ENCODE peak calls at places on chromosome 21, in six cellular contexts. J is fibroblast of lung; F is transverse colon; P is naive thymus-derived CD4-positive, alpha-beta T cell; R is CD4-positive, alpha-beta memory T cell; W is ovary. T is an unnamed sample.
A peak's percentile ranks its signal among the peaks of the same experiment; 100 is the strongest.

GRCh38 chr21:34073749-34074282 is 438 bp downstream of the MRPS6 start:
- DNase-seq in J (no peak), R (no peak), F (peak; percentile 52), P (no peak), W (peak; percentile 73), T (peak; percentile 56)

GRCh38 chr21:46000731-46001641 is 19.4 kb downstream of the COL6A1 start:
- DNase-seq in R (no peak), F (peak; percentile 11), P (no peak), J (no peak), W (peak; percentile 74), T (peak; percentile 57)

GRCh38 chr21:46035809-46036695 is 54.5 kb downstream of the COL6A1 start:
- DNase-seq in W (peak; percentile 80), R (no peak), F (peak; percentile 39), J (peak; percentile 92), P (no peak), T (no peak)

GRCh38 chr21:45844181-45844580 is 137.4 kb upstream of the COL6A1 start:
- DNase-seq in W (peak; percentile 12), P (no peak), R (no peak), J (no peak), F (no peak), T (no peak)

GRCh38 chr21:33308586-33309490 is 15.9 kb upstream of the IFNAR1 start:
- DNase-seq in W (no peak), J (peak; percentile 83), P (peak; percentile 60), F (peak; percentile 71), R (peak; percentile 49), T (no peak)

GRCh38 chr21:27371065-27371464 is 404.2 kb upstream of the ADAMTS5 start:
- DNase-seq in P (no peak), W (no peak), R (no peak), F (no peak), J (peak; percentile 22), T (no peak)

GRCh38 chr21:37914211-37914900 is 1.9 kb downstream of the KCNJ6 start:
- DNase-seq in R (no peak), P (no peak), J (peak; percentile 17), F (no peak), W (no peak), T (no peak)

GRCh38 chr21:23452384-23453083 is 2154.7 kb downstream of the MRPL39 start:
- DNase-seq in W (no peak), F (no peak), P (no peak), J (no peak), R (no peak), T (no peak)

GRCh38 chr21:14273736-14274538 is 58.0 kb downstream of the RBM11 start:
- DNase-seq in F (peak; percentile 94), W (peak; percentile 33), R (no peak), P (no peak), J (no peak), T (peak; percentile 32)

GRCh38 chr21:34603710-34604057 is 11.2 kb downstream of the RCAN1 start:
- DNase-seq in J (no peak), F (no peak), P (no peak), R (no peak), W (no peak), T (no peak)

GRCh38 chr21:32336711-32337110 is 38.1 kb downstream of the MRAP start:
- DNase-seq in W (no peak), R (no peak), P (no peak), F (no peak), J (no peak), T (no peak)

GRCh38 chr21:14119038-14119437 is 91.7 kb downstream of the LIPI start:
- DNase-seq in P (no peak), W (no peak), R (no peak), F (no peak), J (no peak), T (no peak)

GRCh38 chr21:37682908-37683307 is 233.3 kb downstream of the KCNJ6 start:
- DNase-seq in F (no peak), J (no peak), P (no peak), W (no peak), R (no peak), T (no peak)

GRCh38 chr21:45326169-45326833 is 38.6 kb upstream of the POFUT2 start:
- DNase-seq in R (no peak), P (no peak), W (peak; percentile 63), F (no peak), J (peak; percentile 63), T (no peak)

GRCh38 chr21:18716578-18717138 is 313.1 kb upstream of the TMPRSS15 start:
- DNase-seq in W (no peak), F (no peak), R (no peak), J (no peak), P (no peak), T (no peak)

GRCh38 chr21:32364387-32364786 is 28.4 kb downstream of the URB1 start:
- DNase-seq in J (peak; percentile 9), R (no peak), W (no peak), P (no peak), F (peak; percentile 63), T (no peak)

GRCh38 chr21:46205121-46205520 is 20.9 kb upstream of the SPATC1L start:
- DNase-seq in P (no peak), W (peak; percentile 17), F (no peak), J (no peak), R (no peak), T (no peak)

GRCh38 chr21:32174819-32175218 is 104.0 kb downstream of the MIS18A start:
- DNase-seq in J (no peak), W (no peak), R (no peak), P (no peak), F (no peak), T (no peak)

GRCh38 chr21:14358775-14359174 is 24.2 kb downstream of the HSPA13 start:
- DNase-seq in J (no peak), P (no peak), F (no peak), W (no peak), R (no peak), T (no peak)

GRCh38 chr21:32515869-32516268 is 69.5 kb downstream of the TCP10L start:
- DNase-seq in W (no peak), F (no peak), J (peak; percentile 68), P (no peak), R (no peak), T (no peak)

GRCh38 chr21:8990326-8991087 is 1530.9 kb upstream of the TPTE start:
- DNase-seq in J (no peak), F (no peak), P (no peak), W (no peak), R (no peak), T (no peak)

GRCh38 chr21:20110368-20110767 is 887.8 kb upstream of the NCAM2 start:
- DNase-seq in P (no peak), R (no peak), W (no peak), J (no peak), F (no peak), T (no peak)

GRCh38 chr21:45138199-45139002 is 64.0 kb downstream of the ADARB1 start:
- DNase-seq in F (peak; percentile 69), P (peak; percentile 60), R (peak; percentile 54), J (peak; percentile 72), W (peak; percentile 65), T (peak; percentile 80)

DNA sequence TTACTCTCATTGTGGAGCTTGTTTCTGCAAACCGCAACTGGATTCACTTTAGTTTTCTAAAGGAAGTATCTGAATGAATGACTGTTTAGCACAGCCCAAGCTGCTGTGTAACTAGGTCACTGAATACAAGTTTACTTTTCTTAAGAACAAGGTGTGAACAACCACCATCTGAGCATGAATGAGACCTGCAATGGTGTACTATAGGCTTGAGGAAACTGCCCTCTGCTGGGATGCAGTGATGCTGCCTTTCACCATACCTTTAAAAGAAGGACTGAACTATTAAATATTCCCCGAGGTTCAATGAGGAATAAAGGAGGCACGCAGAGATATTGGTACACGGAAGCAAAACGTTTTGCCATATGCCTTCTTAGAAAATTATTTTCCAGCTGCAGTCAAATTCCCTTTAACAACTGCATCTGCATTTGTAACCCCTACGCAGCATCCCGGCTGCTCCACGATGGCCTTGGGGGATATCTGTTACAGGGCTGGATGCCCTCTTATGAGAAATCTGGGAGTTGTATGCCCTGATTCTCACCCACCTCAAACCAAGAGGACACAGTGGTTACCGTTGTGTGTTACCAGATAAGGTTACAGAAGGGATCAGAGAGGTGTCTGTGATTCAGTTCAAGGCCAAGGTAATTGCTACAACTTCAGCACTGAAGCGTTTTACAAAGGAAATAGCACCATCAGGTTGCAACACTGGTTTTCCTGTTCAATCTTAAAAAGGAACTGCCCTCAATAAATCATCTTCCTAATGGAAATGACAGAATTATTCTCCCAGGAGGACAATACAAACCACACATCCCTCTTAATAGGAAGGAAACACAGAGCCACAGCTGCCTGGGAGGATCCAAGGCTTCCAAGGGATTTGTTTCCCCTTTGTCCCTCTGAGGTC is 470.5 kb downstream of the LTN1 start:
- DNase-seq in F (no peak), P (no peak), R (no peak), J (peak; percentile 76), W (no peak), T (no peak)
- H3K27ac ChIP-seq in F (no peak overlapping the region), P (no peak overlapping the region), R (no peak overlapping the region), J (no peak overlapping the region), W (no peak overlapping the region), T (no peak overlapping the region)

GRCh38 chr21:25934130-25934529 is 199.4 kb downstream of the GABPA start:
- DNase-seq in R (no peak), W (no peak), F (no peak), J (peak; percentile 63), P (no peak), T (no peak)
- H3K27ac ChIP-seq in R (no peak overlapping the region), W (no peak overlapping the region), F (peak overlapping the region; percentile 15), J (peak overlapping the region; percentile 73), P (no peak overlapping the region), T (peak overlapping the region; percentile 85)

DNA sequence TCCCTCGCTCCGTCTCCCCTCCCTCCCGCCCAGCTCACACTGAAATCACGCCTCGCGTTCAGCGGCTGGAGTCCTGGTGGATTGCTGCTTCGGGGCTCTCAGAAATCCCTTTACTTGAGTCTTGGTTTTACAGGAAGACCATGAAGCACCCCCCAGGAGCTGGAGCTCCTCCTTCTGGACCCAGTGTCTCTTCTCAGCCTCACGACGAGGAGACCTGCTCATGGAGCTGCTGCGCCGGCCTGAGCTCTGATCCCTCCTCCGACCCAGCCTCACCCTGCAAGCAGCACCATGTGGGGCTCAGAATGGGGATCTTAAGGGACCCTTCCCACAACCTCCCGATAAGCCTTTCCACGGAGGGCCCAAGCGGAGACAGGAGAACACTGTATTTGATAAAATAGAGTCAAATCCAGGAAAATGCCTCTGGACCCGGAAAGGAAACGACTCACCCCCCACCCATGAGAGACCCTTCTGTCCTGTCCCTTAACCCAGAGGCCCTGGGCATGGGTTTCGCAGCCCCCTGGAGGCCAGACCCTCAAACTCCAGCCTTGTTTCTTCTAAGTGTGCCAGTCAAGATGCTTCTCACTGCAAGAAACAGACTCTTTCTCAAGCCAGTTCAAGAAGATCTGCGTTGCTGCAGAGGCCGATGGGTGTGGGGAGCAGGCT is 26.0 kb downstream of the PDE9A start:
- DNase-seq in J (no peak), P (no peak), W (no peak), R (no peak), F (no peak), T (no peak)
- H3K27ac ChIP-seq in J (no peak overlapping the region), P (no peak overlapping the region), W (no peak overlapping the region), R (no peak overlapping the region), F (no peak overlapping the region), T (no peak overlapping the region)

GRCh38 chr21:44052071-44052829 is 40.1 kb downstream of the TRAPPC10 start:
- DNase-seq in R (no peak), J (no peak), F (no peak), W (no peak), P (no peak), T (no peak)

GRCh38 chr21:44049606-44050005 is 37.5 kb downstream of the TRAPPC10 start:
- DNase-seq in F (no peak), W (no peak), R (no peak), P (no peak), J (no peak), T (no peak)

GRCh38 chr21:44050276-44050675 is 38.2 kb downstream of the TRAPPC10 start:
- DNase-seq in F (no peak), R (no peak), W (no peak), J (no peak), P (no peak), T (no peak)

GRCh38 chr21:44052830-44053226 is 40.7 kb downstream of the TRAPPC10 start:
- DNase-seq in F (no peak), W (no peak), J (no peak), R (no peak), P (no peak), T (no peak)

GRCh38 chr21:44051462-44051941 is 39.4 kb downstream of the TRAPPC10 start:
- DNase-seq in R (no peak), F (no peak), J (peak; percentile 52), P (no peak), W (peak; percentile 76), T (peak; percentile 33)
- H3K27ac ChIP-seq in R (no peak overlapping the region), F (peak overlapping the region; percentile 72), J (peak overlapping the region; percentile 78), P (no peak overlapping the region), W (peak overlapping the region; percentile 72), T (peak overlapping the region; percentile 81)

T was measured in psoas muscle.